ENCODE peak calls at places on chromosomes 5 and 9, in five cellular contexts. One of them, this sample, is unnamed. For H3K4me1, the result is how much of the 10 kb centered on the place peaks cover.

GRCh38 chr5:15554542-15554941 is 54.6 kb downstream of the FBXL7 start:
- DNase-seq in GM23338: peak
- DNase-seq in body of pancreas: no peak
- DNase-seq in neural progenitor cell: no peak
- DNase-seq in transverse colon: no peak
- DNase-seq in this sample: no peak

GRCh38 chr9:18941060-18941746 is 91.8 kb downstream of the SAXO1 start:
- DNase-seq in GM23338: no peak
- DNase-seq in body of pancreas: no peak
- DNase-seq in neural progenitor cell: no peak
- DNase-seq in transverse colon: no peak
- DNase-seq in this sample: no peak

GRCh38 chr9:76044420-76044819 is 153.9 kb downstream of the PCSK5 start:
- DNase-seq in GM23338: no peak
- DNase-seq in body of pancreas: no peak
- DNase-seq in neural progenitor cell: no peak
- DNase-seq in transverse colon: no peak
- DNase-seq in this sample: no peak

GRCh38 chr5:13188393-13188792 is 756.1 kb downstream of the DNAH5 start:
- DNase-seq in GM23338: no peak
- DNase-seq in body of pancreas: no peak
- DNase-seq in neural progenitor cell: no peak
- DNase-seq in transverse colon: no peak
- DNase-seq in this sample: no peak

GRCh38 chr5:138583984-138584637 is 8.9 kb upstream of the HSPA9 start:
- DNase-seq in GM23338: no peak
- DNase-seq in body of pancreas: no peak
- DNase-seq in neural progenitor cell: no peak
- DNase-seq in transverse colon: no peak
- DNase-seq in this sample: no peak

GRCh38 chr9:136799854-136800657 is 3.9 kb downstream of the CCDC183 start:
- DNase-seq in GM23338: peak
- DNase-seq in body of pancreas: peak
- DNase-seq in neural progenitor cell: peak
- DNase-seq in transverse colon: peak
- DNase-seq in this sample: peak

GRCh38 chr9:15231788-15232635 is 75.0 kb downstream of the TTC39B start:
- DNase-seq in GM23338: peak
- DNase-seq in body of pancreas: no peak
- DNase-seq in neural progenitor cell: peak
- DNase-seq in transverse colon: no peak
- DNase-seq in this sample: no peak

GRCh38 chr5:1894243-1894642 is 11.5 kb upstream of the IRX4 start:
- DNase-seq in GM23338: no peak
- DNase-seq in body of pancreas: no peak
- DNase-seq in neural progenitor cell: no peak
- DNase-seq in transverse colon: no peak
- DNase-seq in this sample: no peak

GRCh38 chr5:73488806-73489205 is 9.4 kb upstream of the BTF3 start:
- DNase-seq in GM23338: no peak
- DNase-seq in body of pancreas: no peak
- DNase-seq in neural progenitor cell: no peak
- DNase-seq in transverse colon: no peak
- DNase-seq in this sample: no peak

GRCh38 chr9:87383341-87384150 is 114.1 kb upstream of the DAPK1 start:
- DNase-seq in GM23338: no peak
- DNase-seq in body of pancreas: no peak
- DNase-seq in neural progenitor cell: no peak
- DNase-seq in transverse colon: no peak
- DNase-seq in this sample: no peak

GRCh38 chr9:86098793-86099694 is at the start of gene GOLM1:
- DNase-seq in GM23338: peak
- DNase-seq in body of pancreas: peak
- DNase-seq in neural progenitor cell: peak
- DNase-seq in transverse colon: peak
- DNase-seq in this sample: peak

GRCh38 chr5:18553269-18553668 is 919.0 kb downstream of the TAF11L14 start:
- DNase-seq in GM23338: no peak
- DNase-seq in body of pancreas: no peak
- DNase-seq in neural progenitor cell: no peak
- DNase-seq in transverse colon: no peak
- DNase-seq in this sample: no peak

GRCh38 chr5:68251386-68251785 is 35.8 kb downstream of the PIK3R1 start:
- DNase-seq in GM23338: no peak
- DNase-seq in body of pancreas: no peak
- DNase-seq in neural progenitor cell: no peak
- DNase-seq in transverse colon: no peak
- DNase-seq in this sample: no peak

GRCh38 chr5:36878421-36879088 is 2.0 kb downstream of the NIPBL start:
- DNase-seq in GM23338: peak
- DNase-seq in body of pancreas: peak
- DNase-seq in neural progenitor cell: peak
- DNase-seq in transverse colon: no peak
- DNase-seq in this sample: no peak

GRCh38 chr5:168472329-168472728 is 13.9 kb upstream of the RARS1 start:
- DNase-seq in GM23338: peak
- DNase-seq in body of pancreas: peak
- DNase-seq in neural progenitor cell: no peak
- DNase-seq in transverse colon: no peak
- DNase-seq in this sample: no peak

GRCh38 chr9:115132648-115133047 is 14.7 kb upstream of the TNC start:
- DNase-seq in GM23338: peak
- DNase-seq in body of pancreas: no peak
- DNase-seq in neural progenitor cell: no peak
- DNase-seq in transverse colon: no peak
- DNase-seq in this sample: no peak

GRCh38 chr9:131809941-131810344 is 70.1 kb upstream of the RAPGEF1 start:
- DNase-seq in GM23338: no peak
- DNase-seq in body of pancreas: no peak
- DNase-seq in neural progenitor cell: no peak
- DNase-seq in transverse colon: no peak
- DNase-seq in this sample: no peak

GRCh38 chr5:115033861-115034260 is 135.8 kb downstream of the TRIM36 start:
- DNase-seq in GM23338: peak
- DNase-seq in body of pancreas: no peak
- DNase-seq in neural progenitor cell: peak
- DNase-seq in transverse colon: no peak
- DNase-seq in this sample: no peak

GRCh38 chr9:92325991-92326500 is 293 bp downstream of the CENPP start:
- DNase-seq in GM23338: no peak
- DNase-seq in body of pancreas: no peak
- DNase-seq in neural progenitor cell: no peak
- DNase-seq in transverse colon: no peak
- DNase-seq in this sample: no peak

GRCh38 chr9:75001719-75002421 is 26.2 kb downstream of the CARNMT1 start:
- DNase-seq in GM23338: peak
- DNase-seq in body of pancreas: peak
- DNase-seq in neural progenitor cell: peak
- DNase-seq in transverse colon: no peak
- DNase-seq in this sample: no peak

GRCh38 chr5:124180523-124181461 is 565.6 kb downstream of the ZNF608 start:
- DNase-seq in GM23338: no peak
- DNase-seq in body of pancreas: no peak
- DNase-seq in neural progenitor cell: peak
- DNase-seq in transverse colon: no peak
- DNase-seq in this sample: no peak
- H3K4me3 ChIP-seq in GM23338: no peak
- H3K4me3 ChIP-seq in body of pancreas: no peak
- H3K4me3 ChIP-seq in neural progenitor cell: no peak
- H3K4me3 ChIP-seq in transverse colon: no peak
- H3K4me3 ChIP-seq in this sample: no peak

GRCh38 chr9:107738789-107739188 is 249.2 kb upstream of the KLF4 start:
- DNase-seq in GM23338: no peak
- DNase-seq in body of pancreas: no peak
- DNase-seq in neural progenitor cell: no peak
- DNase-seq in transverse colon: no peak
- DNase-seq in this sample: no peak
- H3K4me1 ChIP-seq in GM23338: under half
- H3K4me1 ChIP-seq in body of pancreas: under half
- H3K4me1 ChIP-seq in neural progenitor cell: under half
- H3K4me1 ChIP-seq in transverse colon: under half
- H3K4me1 ChIP-seq in this sample: under half

GRCh38 chr5:89003563-89004036 is 120.6 kb upstream of the MEF2C start:
- DNase-seq in GM23338: no peak
- DNase-seq in body of pancreas: no peak
- DNase-seq in neural progenitor cell: no peak
- DNase-seq in transverse colon: no peak
- DNase-seq in this sample: no peak

GRCh38 chr5:89008291-89008690 is 125.3 kb upstream of the MEF2C start:
- DNase-seq in GM23338: no peak
- DNase-seq in body of pancreas: no peak
- DNase-seq in neural progenitor cell: no peak
- DNase-seq in transverse colon: no peak
- DNase-seq in this sample: no peak

GRCh38 chr5:89005990-89006389 is 123.0 kb upstream of the MEF2C start:
- DNase-seq in GM23338: no peak
- DNase-seq in body of pancreas: no peak
- DNase-seq in neural progenitor cell: no peak
- DNase-seq in transverse colon: no peak
- DNase-seq in this sample: no peak

GRCh38 chr5:88999853-89000252 is 116.9 kb upstream of the MEF2C start:
- DNase-seq in GM23338: no peak
- DNase-seq in body of pancreas: no peak
- DNase-seq in neural progenitor cell: no peak
- DNase-seq in transverse colon: no peak
- DNase-seq in this sample: no peak

DNA sequence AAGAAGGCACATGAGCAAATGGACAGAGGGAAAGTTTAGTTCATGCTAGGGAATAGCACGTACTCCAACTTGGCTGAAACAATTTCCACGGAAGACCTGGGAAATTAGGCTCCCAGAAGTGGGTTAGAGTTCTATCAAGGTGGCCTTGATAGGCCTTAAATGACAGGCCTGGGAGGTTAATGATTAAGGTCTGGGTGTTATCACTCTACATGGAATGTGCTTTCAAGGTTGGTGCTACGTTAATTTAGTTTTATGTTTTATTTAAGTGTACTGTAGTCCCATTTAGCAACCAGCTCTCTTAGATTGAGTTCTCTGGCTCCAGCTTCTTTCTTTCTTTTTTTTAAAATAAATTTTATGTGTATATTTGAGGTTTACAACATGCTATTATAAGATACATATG is 121.4 kb upstream of the MEF2C start:
- DNase-seq in GM23338: no peak
- DNase-seq in body of pancreas: no peak
- DNase-seq in neural progenitor cell: no peak
- DNase-seq in transverse colon: no peak
- DNase-seq in this sample: no peak
- TF ChIP-seq CTCF in GM23338: no peak
- TF ChIP-seq CTCF in body of pancreas: no peak
- TF ChIP-seq CTCF in neural progenitor cell: no peak
- TF ChIP-seq CTCF in transverse colon: no peak
- TF ChIP-seq CTCF in this sample: no peak

DNA sequence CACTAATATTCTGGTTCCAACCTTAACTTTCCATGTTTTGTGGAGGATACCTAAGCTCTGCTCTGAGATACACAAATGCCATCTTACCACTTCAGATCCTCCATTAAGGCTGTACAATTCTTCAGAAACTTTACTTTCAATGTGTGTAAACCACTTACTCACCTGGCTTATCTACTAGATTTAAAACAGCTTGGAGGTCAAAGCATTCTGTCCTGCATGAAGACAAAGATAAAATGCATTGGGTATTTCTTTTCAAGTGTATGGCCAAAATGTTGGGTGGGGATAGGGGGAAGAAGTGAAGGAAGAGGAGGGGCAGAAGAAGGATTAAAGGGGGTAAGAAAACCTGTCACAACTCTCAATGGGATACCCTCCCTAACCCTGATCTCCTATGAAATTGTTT is 939 bp downstream of the GOLGA1 start:
- DNase-seq in GM23338: no peak
- DNase-seq in body of pancreas: no peak
- DNase-seq in neural progenitor cell: no peak
- DNase-seq in transverse colon: no peak
- DNase-seq in this sample: no peak
- H3K4me3 ChIP-seq in GM23338: peak
- H3K4me3 ChIP-seq in body of pancreas: no peak
- H3K4me3 ChIP-seq in neural progenitor cell: peak
- H3K4me3 ChIP-seq in transverse colon: peak
- H3K4me3 ChIP-seq in this sample: peak

GRCh38 chr5:66896207-66896606 is 300.0 kb downstream of the MAST4 start:
- DNase-seq in GM23338: no peak
- DNase-seq in body of pancreas: no peak
- DNase-seq in neural progenitor cell: no peak
- DNase-seq in transverse colon: no peak
- DNase-seq in this sample: no peak
- H3K4me1 ChIP-seq in GM23338: under half
- H3K4me1 ChIP-seq in body of pancreas: under half
- H3K4me1 ChIP-seq in neural progenitor cell: under half
- H3K4me1 ChIP-seq in transverse colon: under half
- H3K4me1 ChIP-seq in this sample: under half

GRCh38 chr5:133421806-133422205 is 190.5 kb downstream of the FSTL4 start:
- DNase-seq in GM23338: no peak
- DNase-seq in body of pancreas: no peak
- DNase-seq in neural progenitor cell: no peak
- DNase-seq in transverse colon: no peak
- DNase-seq in this sample: no peak
- TF ChIP-seq CTCF in GM23338: no peak
- TF ChIP-seq CTCF in body of pancreas: no peak
- TF ChIP-seq CTCF in neural progenitor cell: no peak
- TF ChIP-seq CTCF in transverse colon: no peak
- TF ChIP-seq CTCF in this sample: no peak

GRCh38 chr5:60209146-60209840 is 315.8 kb upstream of the PDE4D start:
- DNase-seq in GM23338: no peak
- DNase-seq in body of pancreas: no peak
- DNase-seq in neural progenitor cell: no peak
- DNase-seq in transverse colon: no peak
- DNase-seq in this sample: no peak

GRCh38 chr5:60207031-60207430 is 313.5 kb upstream of the PDE4D start:
- DNase-seq in GM23338: no peak
- DNase-seq in body of pancreas: no peak
- DNase-seq in neural progenitor cell: no peak
- DNase-seq in transverse colon: no peak
- DNase-seq in this sample: no peak

GRCh38 chr5:60206234-60206633 is 312.7 kb upstream of the PDE4D start:
- DNase-seq in GM23338: no peak
- DNase-seq in body of pancreas: no peak
- DNase-seq in neural progenitor cell: no peak
- DNase-seq in transverse colon: no peak
- DNase-seq in this sample: no peak

GRCh38 chr5:60208681-60209080 is 315.2 kb upstream of the PDE4D start:
- DNase-seq in GM23338: no peak
- DNase-seq in body of pancreas: no peak
- DNase-seq in neural progenitor cell: no peak
- DNase-seq in transverse colon: no peak
- DNase-seq in this sample: no peak

DNA sequence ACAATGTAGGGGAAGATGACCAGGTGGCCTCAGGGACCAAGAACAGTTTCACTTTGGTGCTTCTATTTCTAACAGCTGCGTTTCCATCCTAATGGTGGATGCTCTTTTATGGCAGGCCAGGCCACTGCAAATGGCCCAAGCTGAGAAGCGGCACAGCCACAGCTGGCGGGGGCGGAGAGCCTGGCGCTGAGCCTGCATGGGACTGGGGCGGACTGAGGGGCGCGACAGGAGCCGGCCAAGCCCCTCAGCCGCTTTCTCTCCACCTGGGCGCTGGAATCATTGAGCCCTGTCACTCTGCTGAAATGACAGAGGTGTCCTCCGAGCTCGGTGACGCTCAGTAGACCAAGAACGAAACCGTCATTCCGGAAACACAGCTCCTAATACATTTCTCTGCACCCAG is 317.3 kb upstream of the PDE4D start:
- DNase-seq in GM23338: peak
- DNase-seq in body of pancreas: no peak
- DNase-seq in neural progenitor cell: peak
- DNase-seq in transverse colon: no peak
- DNase-seq in this sample: no peak
- H3K4me3 ChIP-seq in GM23338: no peak
- H3K4me3 ChIP-seq in body of pancreas: no peak
- H3K4me3 ChIP-seq in neural progenitor cell: no peak
- H3K4me3 ChIP-seq in transverse colon: no peak
- H3K4me3 ChIP-seq in this sample: no peak

This sample was measured in Peyer's patch.